ENCODE peak calls at places on chromosomes 5 and 9, in nine cellular contexts. One of them, this sample, is unnamed. For H3K4me1, the result is how much of the 10 kb centered on the place peaks cover.

GRCh38 chr5:155935723-155936122 is 391.2 kb upstream of the SGCD start:
- DNase-seq in A549: no peak
- DNase-seq in left ventricle myocardium inferior: no peak
- DNase-seq in psoas muscle: no peak
- DNase-seq in neural progenitor cell: no peak
- DNase-seq in heart right ventricle: no peak
- DNase-seq in transverse colon: no peak
- DNase-seq in H9: peak
- DNase-seq in PC-3: no peak
- DNase-seq in this sample: no peak

GRCh38 chr9:70602364-70603019 is 188.0 kb upstream of the KLF9 start:
- DNase-seq in psoas muscle: no peak
- DNase-seq in A549: peak
- DNase-seq in transverse colon: peak
- DNase-seq in left ventricle myocardium inferior: no peak
- DNase-seq in neural progenitor cell: peak
- DNase-seq in heart right ventricle: no peak
- DNase-seq in H9: peak
- DNase-seq in PC-3: peak
- DNase-seq in this sample: peak

GRCh38 chr9:102445181-102445747 is 549.9 kb upstream of the CYLC2 start:
- DNase-seq in neural progenitor cell: no peak
- DNase-seq in A549: no peak
- DNase-seq in PC-3: no peak
- DNase-seq in H9: no peak
- DNase-seq in heart right ventricle: no peak
- DNase-seq in left ventricle myocardium inferior: no peak
- DNase-seq in psoas muscle: no peak
- DNase-seq in transverse colon: no peak
- DNase-seq in this sample: no peak

GRCh38 chr9:132761602-132762001 is 91.3 kb downstream of the GTF3C4 start:
- DNase-seq in psoas muscle: no peak
- DNase-seq in transverse colon: no peak
- DNase-seq in heart right ventricle: no peak
- DNase-seq in neural progenitor cell: no peak
- DNase-seq in left ventricle myocardium inferior: no peak
- DNase-seq in H9: no peak
- DNase-seq in A549: no peak
- DNase-seq in PC-3: no peak
- DNase-seq in this sample: no peak

GRCh38 chr9:81032030-81032572 is 657.2 kb downstream of the TLE1 start:
- DNase-seq in heart right ventricle: no peak
- DNase-seq in left ventricle myocardium inferior: no peak
- DNase-seq in A549: peak
- DNase-seq in PC-3: peak
- DNase-seq in transverse colon: no peak
- DNase-seq in psoas muscle: no peak
- DNase-seq in H9: no peak
- DNase-seq in neural progenitor cell: no peak
- DNase-seq in this sample: no peak

GRCh38 chr9:94805585-94805984 is 79.1 kb downstream of the AOPEP start:
- DNase-seq in heart right ventricle: no peak
- DNase-seq in A549: peak
- DNase-seq in neural progenitor cell: no peak
- DNase-seq in left ventricle myocardium inferior: no peak
- DNase-seq in PC-3: peak
- DNase-seq in transverse colon: peak
- DNase-seq in H9: no peak
- DNase-seq in psoas muscle: no peak
- DNase-seq in this sample: no peak

GRCh38 chr5:67983251-67983941 is 232.2 kb upstream of the PIK3R1 start:
- DNase-seq in neural progenitor cell: no peak
- DNase-seq in psoas muscle: no peak
- DNase-seq in left ventricle myocardium inferior: no peak
- DNase-seq in heart right ventricle: no peak
- DNase-seq in PC-3: peak
- DNase-seq in H9: no peak
- DNase-seq in A549: no peak
- DNase-seq in transverse colon: no peak
- DNase-seq in this sample: no peak

GRCh38 chr9:2122299-2122698 is 107.2 kb downstream of the SMARCA2 start:
- DNase-seq in left ventricle myocardium inferior: no peak
- DNase-seq in PC-3: no peak
- DNase-seq in heart right ventricle: no peak
- DNase-seq in H9: no peak
- DNase-seq in psoas muscle: no peak
- DNase-seq in A549: no peak
- DNase-seq in neural progenitor cell: no peak
- DNase-seq in transverse colon: no peak
- DNase-seq in this sample: no peak

GRCh38 chr5:1551913-1552312 is 28.2 kb upstream of the LPCAT1 start:
- DNase-seq in A549: no peak
- DNase-seq in H9: no peak
- DNase-seq in heart right ventricle: no peak
- DNase-seq in neural progenitor cell: no peak
- DNase-seq in psoas muscle: no peak
- DNase-seq in transverse colon: no peak
- DNase-seq in left ventricle myocardium inferior: no peak
- DNase-seq in PC-3: no peak
- DNase-seq in this sample: no peak

GRCh38 chr5:37769108-37769507 is 70.7 kb downstream of the GDNF start:
- DNase-seq in H9: no peak
- DNase-seq in neural progenitor cell: no peak
- DNase-seq in PC-3: no peak
- DNase-seq in heart right ventricle: no peak
- DNase-seq in psoas muscle: no peak
- DNase-seq in left ventricle myocardium inferior: no peak
- DNase-seq in A549: no peak
- DNase-seq in transverse colon: no peak
- DNase-seq in this sample: no peak

GRCh38 chr5:108461628-108462367 is 79.9 kb upstream of the FBXL17 start:
- DNase-seq in transverse colon: no peak
- DNase-seq in heart right ventricle: no peak
- DNase-seq in psoas muscle: no peak
- DNase-seq in left ventricle myocardium inferior: no peak
- DNase-seq in H9: no peak
- DNase-seq in PC-3: peak
- DNase-seq in neural progenitor cell: no peak
- DNase-seq in A549: no peak
- DNase-seq in this sample: no peak

GRCh38 chr5:56639491-56639890 is 175.9 kb upstream of the MAP3K1 start:
- DNase-seq in transverse colon: no peak
- DNase-seq in left ventricle myocardium inferior: no peak
- DNase-seq in heart right ventricle: no peak
- DNase-seq in neural progenitor cell: no peak
- DNase-seq in PC-3: no peak
- DNase-seq in psoas muscle: no peak
- DNase-seq in A549: no peak
- DNase-seq in H9: no peak
- DNase-seq in this sample: no peak

GRCh38 chr9:18442629-18443491 is 31.1 kb upstream of the ADAMTSL1 start:
- DNase-seq in left ventricle myocardium inferior: peak
- DNase-seq in neural progenitor cell: peak
- DNase-seq in psoas muscle: peak
- DNase-seq in PC-3: peak
- DNase-seq in H9: peak
- DNase-seq in heart right ventricle: peak
- DNase-seq in A549: peak
- DNase-seq in transverse colon: peak
- DNase-seq in this sample: peak

GRCh38 chr5:59893436-59894227 is at the start of gene PDE4D:
- DNase-seq in neural progenitor cell: peak
- DNase-seq in heart right ventricle: peak
- DNase-seq in PC-3: peak
- DNase-seq in A549: peak
- DNase-seq in H9: peak
- DNase-seq in left ventricle myocardium inferior: peak
- DNase-seq in transverse colon: peak
- DNase-seq in psoas muscle: peak
- DNase-seq in this sample: no peak

GRCh38 chr5:62650197-62650596 is 71.6 kb downstream of the LRRC70 start:
- DNase-seq in neural progenitor cell: no peak
- DNase-seq in H9: no peak
- DNase-seq in PC-3: no peak
- DNase-seq in A549: no peak
- DNase-seq in transverse colon: no peak
- DNase-seq in heart right ventricle: no peak
- DNase-seq in left ventricle myocardium inferior: no peak
- DNase-seq in psoas muscle: no peak
- DNase-seq in this sample: no peak

GRCh38 chr5:115389074-115389798 is 92.8 kb upstream of the CCDC112 start:
- DNase-seq in psoas muscle: no peak
- DNase-seq in left ventricle myocardium inferior: no peak
- DNase-seq in H9: no peak
- DNase-seq in heart right ventricle: no peak
- DNase-seq in transverse colon: no peak
- DNase-seq in A549: no peak
- DNase-seq in PC-3: no peak
- DNase-seq in neural progenitor cell: no peak
- DNase-seq in this sample: no peak

GRCh38 chr9:137146527-137146918 is 7.6 kb downstream of the GRIN1 start:
- DNase-seq in neural progenitor cell: peak
- DNase-seq in heart right ventricle: no peak
- DNase-seq in H9: no peak
- DNase-seq in A549: no peak
- DNase-seq in psoas muscle: no peak
- DNase-seq in PC-3: no peak
- DNase-seq in left ventricle myocardium inferior: no peak
- DNase-seq in transverse colon: no peak
- DNase-seq in this sample: no peak

GRCh38 chr5:5240234-5240633 is 100.1 kb downstream of the ADAMTS16 start:
- DNase-seq in left ventricle myocardium inferior: no peak
- DNase-seq in neural progenitor cell: no peak
- DNase-seq in H9: no peak
- DNase-seq in A549: no peak
- DNase-seq in PC-3: no peak
- DNase-seq in psoas muscle: no peak
- DNase-seq in heart right ventricle: no peak
- DNase-seq in transverse colon: no peak
- DNase-seq in this sample: no peak

DNA sequence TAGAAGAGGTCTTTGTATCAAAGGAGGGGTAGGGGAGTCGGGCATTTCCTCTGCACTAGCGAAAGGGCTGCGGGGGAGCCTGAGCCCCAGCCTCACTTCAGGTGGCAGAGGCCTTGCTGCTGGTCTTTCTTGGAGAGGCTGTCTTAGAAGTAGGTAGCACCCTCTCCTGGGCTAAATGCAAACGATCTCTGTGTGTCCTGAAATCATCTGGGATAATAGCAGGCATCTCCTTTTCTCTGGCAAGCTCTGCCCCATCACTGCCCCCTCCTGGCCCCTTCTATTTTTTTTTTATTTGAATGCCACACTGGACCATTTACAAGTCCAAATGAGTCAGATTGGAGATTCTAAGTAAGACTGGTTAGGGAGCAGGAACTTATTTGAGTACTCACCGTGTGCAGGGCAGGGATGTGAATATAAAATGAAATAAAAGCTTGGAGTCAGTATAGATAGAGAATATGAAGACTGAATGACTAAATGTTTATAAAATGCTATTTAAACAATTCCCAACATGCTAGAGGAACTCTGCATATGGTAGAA is 137.1 kb downstream of the FGF1 start:
- DNase-seq in psoas muscle: no peak
- DNase-seq in neural progenitor cell: peak
- DNase-seq in H9: peak
- DNase-seq in transverse colon: peak
- DNase-seq in PC-3: peak
- DNase-seq in A549: peak
- DNase-seq in left ventricle myocardium inferior: no peak
- DNase-seq in heart right ventricle: peak
- DNase-seq in this sample: peak
- H3K4me1 ChIP-seq in psoas muscle: under half
- H3K4me1 ChIP-seq in neural progenitor cell: under half
- H3K4me1 ChIP-seq in H9: under half
- H3K4me1 ChIP-seq in transverse colon: under half
- H3K4me1 ChIP-seq in PC-3: under half
- H3K4me1 ChIP-seq in A549: under half
- H3K4me1 ChIP-seq in left ventricle myocardium inferior: half or more
- H3K4me1 ChIP-seq in heart right ventricle: under half
- H3K4me1 ChIP-seq in this sample: under half

GRCh38 chr5:51960617-51961115 is 577.4 kb downstream of the ISL1 start:
- DNase-seq in H9: no peak
- DNase-seq in A549: no peak
- DNase-seq in left ventricle myocardium inferior: no peak
- DNase-seq in PC-3: peak
- DNase-seq in neural progenitor cell: no peak
- DNase-seq in heart right ventricle: no peak
- DNase-seq in transverse colon: no peak
- DNase-seq in psoas muscle: no peak
- DNase-seq in this sample: no peak
- TF ChIP-seq CTCF in H9: peak
- TF ChIP-seq CTCF in A549: no peak
- TF ChIP-seq CTCF in left ventricle myocardium inferior: peak
- TF ChIP-seq CTCF in PC-3: peak
- TF ChIP-seq CTCF in neural progenitor cell: peak
- TF ChIP-seq CTCF in heart right ventricle: no peak
- TF ChIP-seq CTCF in transverse colon: peak
- TF ChIP-seq CTCF in psoas muscle: no peak
- TF ChIP-seq CTCF in this sample: peak

GRCh38 chr5:81184749-81185110 is 48.4 kb upstream of the CKMT2 start:
- DNase-seq in left ventricle myocardium inferior: no peak
- DNase-seq in psoas muscle: no peak
- DNase-seq in PC-3: no peak
- DNase-seq in transverse colon: no peak
- DNase-seq in A549: no peak
- DNase-seq in neural progenitor cell: no peak
- DNase-seq in heart right ventricle: no peak
- DNase-seq in H9: no peak
- DNase-seq in this sample: no peak
- H3K4me1 ChIP-seq in left ventricle myocardium inferior: under half
- H3K4me1 ChIP-seq in psoas muscle: under half
- H3K4me1 ChIP-seq in PC-3: under half
- H3K4me1 ChIP-seq in transverse colon: under half
- H3K4me1 ChIP-seq in A549: under half
- H3K4me1 ChIP-seq in neural progenitor cell: under half
- H3K4me1 ChIP-seq in heart right ventricle: under half
- H3K4me1 ChIP-seq in H9: under half
- H3K4me1 ChIP-seq in this sample: under half

DNA sequence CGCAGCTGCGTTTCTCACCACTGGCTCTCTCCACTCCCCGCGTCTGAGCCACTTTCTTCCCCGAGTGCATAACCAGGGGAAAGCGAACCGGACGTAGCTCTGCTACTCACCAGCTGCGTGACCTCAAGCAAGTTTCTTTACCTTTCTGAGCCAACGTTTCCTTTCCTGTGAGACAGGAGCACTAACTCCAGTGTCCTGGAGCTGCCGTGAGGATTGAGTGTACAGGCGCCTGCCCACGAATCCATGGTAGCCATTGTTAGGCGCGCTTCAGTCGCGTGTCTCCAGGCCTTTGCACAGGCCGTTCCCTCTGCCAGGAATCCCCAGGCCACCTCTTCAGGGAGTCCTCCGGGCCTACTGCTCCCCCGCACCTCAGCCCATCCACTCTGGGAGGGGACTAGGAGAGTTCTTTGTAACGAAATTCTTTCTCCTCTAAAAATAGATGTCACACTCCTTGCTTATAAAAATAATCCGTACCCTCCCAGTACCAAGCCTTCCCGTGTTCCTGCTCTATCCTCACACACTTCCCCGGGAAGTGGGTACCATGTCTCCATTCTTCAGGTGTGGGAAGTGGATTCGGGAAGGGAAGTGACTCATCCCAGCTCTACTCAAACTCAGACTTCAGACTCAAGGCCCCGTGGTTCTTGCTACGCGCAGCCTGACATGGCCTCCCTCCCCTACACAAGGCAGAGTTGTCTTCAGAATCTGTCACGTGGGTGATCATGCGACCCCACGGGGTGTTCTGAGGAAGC is 16.2 kb upstream of the CRB2 start:
- DNase-seq in heart right ventricle: peak
- DNase-seq in neural progenitor cell: no peak
- DNase-seq in transverse colon: peak
- DNase-seq in H9: no peak
- DNase-seq in A549: no peak
- DNase-seq in left ventricle myocardium inferior: no peak
- DNase-seq in psoas muscle: no peak
- DNase-seq in PC-3: peak
- DNase-seq in this sample: no peak
- TF ChIP-seq CTCF in heart right ventricle: no peak
- TF ChIP-seq CTCF in neural progenitor cell: no peak
- TF ChIP-seq CTCF in transverse colon: no peak
- TF ChIP-seq CTCF in H9: no peak
- TF ChIP-seq CTCF in A549: no peak
- TF ChIP-seq CTCF in left ventricle myocardium inferior: no peak
- TF ChIP-seq CTCF in psoas muscle: no peak
- TF ChIP-seq CTCF in PC-3: no peak
- TF ChIP-seq CTCF in this sample: no peak